ENCODE peak calls at places on chromosomes 4 and X, in eight cellular contexts. V is tibial nerve, B is cardiac fibroblast, E is K562, W is esophagus squamous epithelium, K is tibial artery, L is endothelial cell, U is mesothelial cell of epicardium. T is an unnamed sample.

GRCh38 chr4:151689211-151689991 is 71.4 kb downstream of the GATB start:
- DNase-seq in L (no peak), W (no peak), U (no peak), K (no peak), B (no peak), E (no peak), V (no peak), T (no peak)

GRCh38 chr4:181957088-181957487 is 286.1 kb upstream of the TENM3 start:
- DNase-seq in B (peak), V (no peak), E (no peak), K (no peak), W (no peak), L (no peak), U (peak), T (no peak)

GRCh38 chrX:100928660-100929613 is at the start of gene XKRX:
- DNase-seq in W (no peak), V (peak), K (peak), B (no peak), U (peak), E (peak), L (peak), T (peak)

GRCh38 chr4:149584703-149585102 is 230.9 kb downstream of the IQCM start:
- DNase-seq in L (no peak), U (no peak), W (no peak), B (no peak), V (no peak), E (no peak), K (no peak), T (no peak)

GRCh38 chr4:12562476-12562875 is 921.7 kb downstream of the RAB28 start:
- DNase-seq in W (no peak), E (no peak), K (no peak), L (no peak), B (no peak), U (no peak), V (no peak), T (no peak)

GRCh38 chrX:21973321-21974010 is 33.0 kb downstream of the SMS start:
- DNase-seq in K (no peak), E (no peak), L (no peak), W (no peak), B (no peak), U (no peak), V (no peak), T (no peak)

GRCh38 chrX:66408507-66408906 is 230.4 kb downstream of the EDA2R start:
- DNase-seq in V (no peak), W (no peak), U (no peak), E (peak), B (no peak), K (no peak), L (no peak), T (no peak)

GRCh38 chr4:53355919-53356521 is 9.8 kb downstream of the SCFD2 start:
- DNase-seq in W (no peak), B (no peak), E (no peak), L (no peak), V (no peak), K (no peak), U (no peak), T (no peak)

GRCh38 chr4:37441231-37442061 is 196.9 kb downstream of the NWD2 start:
- DNase-seq in K (no peak), W (no peak), L (no peak), V (no peak), B (no peak), E (no peak), U (no peak), T (no peak)

GRCh38 chrX:65196758-65197371 is 220.6 kb upstream of the ZC4H2 start:
- DNase-seq in L (peak), U (no peak), B (no peak), K (no peak), V (no peak), E (no peak), W (no peak), T (no peak)

GRCh38 chr4:8917868-8918783 is 46.5 kb upstream of the HMX1 start:
- DNase-seq in U (peak), L (peak), B (peak), V (peak), E (peak), K (peak), W (no peak), T (peak)

GRCh38 chr4:8587469-8588195 is 4.9 kb upstream of the CPZ start:
- DNase-seq in V (no peak), K (peak), U (no peak), W (no peak), L (no peak), B (no peak), E (no peak), T (no peak)

GRCh38 chrX:25219480-25219879 is 203.7 kb upstream of the ARX start:
- DNase-seq in L (no peak), U (no peak), E (no peak), W (no peak), V (no peak), K (no peak), B (no peak), T (no peak)

GRCh38 chr4:25368315-25368714 is 8.7 kb upstream of the ANAPC4 start:
- DNase-seq in K (no peak), V (no peak), U (no peak), B (peak), E (no peak), W (no peak), L (no peak), T (no peak)

GRCh38 chr4:1406946-1407656 is 859 bp upstream of the NKX1-1 start:
- DNase-seq in W (no peak), B (no peak), V (no peak), E (no peak), U (peak), L (no peak), K (no peak), T (no peak)

GRCh38 chr4:90317785-90318184 is 190.6 kb downstream of the CCSER1 start:
- DNase-seq in K (no peak), E (no peak), W (no peak), B (peak), L (no peak), U (no peak), V (no peak), T (no peak)

GRCh38 chr4:152926959-152927358 is 9.2 kb upstream of the FHDC1 start:
- DNase-seq in U (no peak), V (no peak), K (no peak), B (no peak), E (no peak), W (no peak), L (no peak), T (no peak)

GRCh38 chrX:9278475-9279270 is 186.2 kb upstream of the TBL1X start:
- DNase-seq in W (no peak), E (no peak), V (no peak), U (no peak), L (no peak), K (no peak), B (peak), T (no peak)

GRCh38 chr4:6354119-6354518 is 84.5 kb downstream of the WFS1 start:
- DNase-seq in B (no peak), L (no peak), E (no peak), W (no peak), V (no peak), K (no peak), U (no peak), T (no peak)

GRCh38 chr4:2932561-2932950 is 30.6 kb downstream of the NOP14 start:
- DNase-seq in E (no peak), L (no peak), B (no peak), U (no peak), V (no peak), K (peak), W (no peak), T (no peak)

GRCh38 chr4:2930135-2930805 is 32.9 kb downstream of the NOP14 start:
- DNase-seq in K (peak), V (no peak), U (no peak), L (no peak), W (no peak), B (no peak), E (no peak), T (no peak)

GRCh38 chr4:2931765-2932560 is 31.2 kb downstream of the NOP14 start:
- DNase-seq in V (no peak), W (peak), U (no peak), L (peak), E (no peak), B (no peak), K (peak), T (no peak)

GRCh38 chr4:2929469-2929868 is 33.7 kb downstream of the NOP14 start:
- DNase-seq in V (no peak), K (peak), L (no peak), B (no peak), U (no peak), W (no peak), E (no peak), T (no peak)

GRCh38 chr4:2930821-2931764 is 32.1 kb downstream of the NOP14 start:
- DNase-seq in E (no peak), V (no peak), B (no peak), L (peak), W (no peak), U (no peak), K (peak), T (no peak)
- TF ChIP-seq CTCF in E (no peak), V (peak), B (no peak), L (peak), W (peak), U (no peak), K (no peak), T (peak)

GRCh38 chr4:73740353-73740778 is at the start of gene CXCL8:
- DNase-seq in B (peak), E (peak), W (no peak), L (no peak), K (peak), U (no peak), V (peak), T (no peak)
- TF ChIP-seq CTCF in B (no peak), E (no peak), W (no peak), L (no peak), K (no peak), U (no peak), V (no peak), T (no peak)

GRCh38 chrX:7133036-7133412 is 14.5 kb upstream of the STS start:
- DNase-seq in U (no peak), E (peak), K (no peak), W (no peak), B (peak), V (no peak), L (no peak), T (no peak)
- TF ChIP-seq CTCF in U (no peak), E (no peak), K (no peak), W (no peak), B (no peak), V (no peak), L (no peak), T (no peak)

GRCh38 chrX:38347136-38347535 is 5.3 kb upstream of the OTC start:
- DNase-seq in W (no peak), L (peak), B (peak), K (no peak), E (no peak), U (no peak), V (peak), T (no peak)
- TF ChIP-seq CTCF in W (no peak), L (no peak), B (no peak), K (no peak), E (no peak), U (no peak), V (no peak), T (no peak)

T was measured in type B pancreatic cell.